ENCODE peak calls at places on chromosomes 11 and 22, in nine cellular contexts. K, A, W, E, N, Y, T, S and U are unnamed samples. For H3K4me1, the result is how much of the 10 kb centered on the place peaks cover.

GRCh38 chr11:16791494-16791961 is 53.1 kb downstream of the C11orf58 start:
- DNase-seq in W (no peak), S (peak), E (no peak), T (no peak), A (no peak), N (no peak), Y (peak), K (no peak), U (no peak)

GRCh38 chr11:130478204-130478701 is 29.8 kb downstream of the ADAMTS15 start:
- DNase-seq in N (no peak), S (peak), W (peak), A (no peak), T (peak), Y (peak), E (peak), K (no peak), U (no peak)

GRCh38 chr22:25404556-25404922 is 159.9 kb upstream of the GRK3 start:
- DNase-seq in K (no peak), A (no peak), T (no peak), S (peak), Y (no peak), N (no peak), W (no peak), E (no peak), U (no peak)

GRCh38 chr11:16293204-16293681 is 63.1 kb downstream of the SOX6 start:
- DNase-seq in N (no peak), Y (no peak), E (no peak), K (no peak), W (no peak), T (no peak), S (no peak), A (no peak), U (no peak)

GRCh38 chr11:121671276-121672168 is 218.8 kb upstream of the SORL1-AS1 start:
- DNase-seq in S (no peak), W (no peak), T (no peak), Y (no peak), E (no peak), K (no peak), N (no peak), A (no peak), U (no peak)

GRCh38 chr11:26093206-26093605 is 238.7 kb upstream of the ANO3 start:
- DNase-seq in S (no peak), A (no peak), T (no peak), W (no peak), N (no peak), Y (no peak), E (no peak), K (no peak), U (no peak)

GRCh38 chr22:37079668-37080171 is 28.2 kb downstream of the KCTD17 start:
- DNase-seq in N (no peak), A (peak), K (peak), E (no peak), Y (no peak), S (no peak), W (peak), T (no peak), U (no peak)

GRCh38 chr22:36052505-36052941 is 23.9 kb upstream of the RBFOX2 start:
- DNase-seq in S (no peak), K (no peak), A (no peak), T (no peak), W (no peak), E (no peak), N (no peak), Y (peak), U (peak)

GRCh38 chr22:31947296-31947695 is 3.0 kb downstream of the YWHAH start:
- DNase-seq in W (no peak), K (no peak), A (no peak), S (no peak), N (no peak), E (peak), T (no peak), Y (peak), U (no peak)

GRCh38 chr11:128576555-128576954 is 10.8 kb downstream of the ETS1 start:
- DNase-seq in K (no peak), A (no peak), S (no peak), T (no peak), N (no peak), W (no peak), Y (no peak), E (no peak), U (no peak)

GRCh38 chr11:12201016-12201985 is 90.9 kb downstream of the MICAL2 start:
- DNase-seq in K (no peak), N (peak), A (no peak), W (peak), T (no peak), S (peak), E (no peak), Y (peak), U (no peak)

GRCh38 chr11:96213500-96213899 is 129.5 kb downstream of the MAML2 start:
- DNase-seq in E (no peak), N (no peak), T (no peak), Y (peak), A (no peak), W (no peak), S (no peak), K (no peak), U (no peak)

GRCh38 chr22:29302681-29303465 is 3.6 kb upstream of the GAS2L1 start:
- DNase-seq in S (peak), W (no peak), A (no peak), T (no peak), E (no peak), N (no peak), Y (no peak), K (no peak), U (no peak)

GRCh38 chr22:47328550-47329243 is 566.2 kb downstream of the TBC1D22A start:
- DNase-seq in T (no peak), N (no peak), K (no peak), A (no peak), Y (peak), S (no peak), E (no peak), W (no peak), U (no peak)

GRCh38 chr11:117917591-117917990 is 11.6 kb downstream of the TMPRSS13 start:
- DNase-seq in N (no peak), W (no peak), S (no peak), A (no peak), T (no peak), Y (no peak), K (no peak), E (no peak), U (peak)

GRCh38 chr22:47933891-47934290 is 1171.4 kb downstream of the TBC1D22A start:
- DNase-seq in W (no peak), E (no peak), A (no peak), Y (no peak), S (no peak), N (no peak), K (no peak), T (no peak), U (no peak)

GRCh38 chr11:12677131-12677530 is 2.9 kb downstream of the TEAD1 start:
- DNase-seq in E (no peak), K (no peak), Y (no peak), W (no peak), A (no peak), T (no peak), S (no peak), N (no peak), U (no peak)

GRCh38 chr11:107858217-107859070 is at the start of gene SLC35F2:
- DNase-seq in N (peak), E (peak), Y (peak), A (peak), W (peak), K (peak), S (peak), T (peak), U (peak)

GRCh38 chr22:30457964-30458363 is 13.9 kb downstream of the SEC14L3 start:
- DNase-seq in T (no peak), E (no peak), A (no peak), N (no peak), Y (no peak), S (no peak), W (no peak), K (no peak), U (no peak)

GRCh38 chr11:46356911-46357482 is 9.7 kb downstream of the DGKZ start:
- DNase-seq in W (no peak), A (no peak), E (no peak), T (no peak), Y (no peak), S (no peak), K (no peak), N (no peak), U (no peak)

GRCh38 chr11:2203440-2204259 is 32.0 kb upstream of the TH start:
- DNase-seq in K (no peak), N (peak), W (no peak), A (no peak), S (peak), T (no peak), E (peak), Y (no peak), U (peak)

GRCh38 chr11:31529701-31530100 is 20.1 kb downstream of the ELP4 start:
- DNase-seq in E (no peak), S (no peak), N (no peak), K (no peak), W (no peak), A (no peak), Y (no peak), T (no peak), U (no peak)

GRCh38 chr11:7473702-7474101 is 11.6 kb upstream of the OLFML1 start:
- DNase-seq in T (no peak), W (no peak), N (no peak), K (no peak), S (no peak), E (no peak), Y (no peak), A (no peak), U (no peak)

GRCh38 chr11:134752526-134752925 is 340.5 kb upstream of the B3GAT1 start:
- DNase-seq in A (no peak), N (no peak), E (no peak), K (no peak), Y (no peak), T (peak), S (no peak), W (no peak), U (no peak)

GRCh38 chr11:121253951-121254350 is 38.6 kb upstream of the SC5D start:
- DNase-seq in W (no peak), E (no peak), T (peak), K (no peak), S (no peak), Y (no peak), A (no peak), N (no peak), U (no peak)

GRCh38 chr11:87859583-87859982 is 315.7 kb downstream of the RAB38 start:
- DNase-seq in W (no peak), Y (no peak), K (no peak), E (no peak), A (no peak), T (no peak), N (no peak), S (no peak), U (no peak)

GRCh38 chr22:23817146-23817545 is 21.7 kb downstream of the DERL3 start:
- DNase-seq in T (no peak), E (no peak), A (no peak), W (no peak), S (no peak), K (no peak), Y (no peak), N (no peak), U (no peak)
- H3K4me3 ChIP-seq in T (no peak), E (no peak), A (no peak), W (no peak), S (no peak), K (no peak), Y (no peak), N (no peak), U (no peak)

GRCh38 chr11:19715373-19715772 is 2.7 kb downstream of the NAV2 start:
- DNase-seq in S (no peak), N (no peak), Y (peak), W (no peak), A (no peak), T (no peak), K (no peak), E (no peak), U (no peak)

GRCh38 chr11:19714387-19715363 is 2.0 kb downstream of the NAV2 start:
- DNase-seq in N (peak), T (peak), Y (peak), E (no peak), W (peak), S (peak), A (no peak), K (no peak), U (no peak)

GRCh38 chr11:19712281-19713220 is at the start of gene NAV2:
- DNase-seq in S (peak), Y (peak), W (peak), E (peak), A (peak), N (peak), K (peak), T (peak), U (peak)

GRCh38 chr11:19713221-19714092 is 820 bp downstream of the NAV2 start:
- DNase-seq in Y (no peak), T (no peak), E (no peak), W (no peak), S (peak), K (no peak), N (no peak), A (peak), U (peak)

GRCh38 chr11:19714093-19714386 is 1.4 kb downstream of the NAV2 start:
- DNase-seq in Y (no peak), E (no peak), T (no peak), W (no peak), S (no peak), K (no peak), A (no peak), N (peak), U (no peak)
- H3K4me1 ChIP-seq in Y (under half), E (under half), T (under half), W (under half), S (under half), K (under half), A (under half), N (under half), U (under half)

GRCh38 chr22:49119551-49119952 is 708.1 kb downstream of the BRD1 start:
- DNase-seq in N (no peak), S (peak), W (no peak), E (no peak), T (no peak), K (no peak), Y (no peak), A (no peak), U (no peak)
- H3K27ac ChIP-seq in N (no peak), S (no peak), W (no peak), E (no peak), T (no peak), K (no peak), Y (no peak), A (no peak), U (no peak)

DNA sequence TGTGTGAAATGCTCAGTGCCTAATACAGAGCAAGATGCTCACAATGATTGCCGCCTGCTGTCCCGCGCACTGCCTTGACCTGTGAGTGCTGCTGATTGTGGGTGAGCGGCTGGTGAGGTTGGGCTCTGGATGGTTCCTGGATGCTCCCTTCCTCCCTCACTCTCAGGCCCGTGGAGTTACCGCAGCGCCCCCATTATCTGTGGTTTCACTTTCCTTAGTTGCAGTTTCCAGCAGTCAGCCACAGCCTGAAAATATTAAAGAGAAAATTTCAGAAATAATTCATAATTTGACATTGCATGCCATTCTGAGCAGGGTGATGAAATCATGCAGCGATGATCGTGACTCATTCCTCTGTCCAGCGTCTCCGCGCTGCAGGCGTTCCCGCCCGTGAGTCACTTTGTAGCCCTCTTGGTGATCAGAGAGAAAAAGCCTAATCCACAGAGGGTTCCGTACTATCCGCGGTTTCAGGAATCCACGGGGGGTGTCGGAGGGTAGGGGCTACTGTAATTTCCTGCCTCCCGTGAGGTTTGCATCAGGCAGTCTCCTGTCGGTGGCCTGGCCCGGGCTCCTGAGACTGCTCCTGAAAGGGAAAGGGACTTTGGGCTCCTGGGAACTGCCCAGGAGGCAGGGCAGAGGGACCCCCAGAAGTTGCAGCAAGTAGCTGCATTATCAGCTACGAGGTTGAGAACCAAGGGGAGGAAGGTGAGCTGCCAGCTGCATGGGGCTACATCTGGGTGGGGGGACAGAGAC is 10.6 kb downstream of the RPL3 start:
- DNase-seq in E (no peak), A (no peak), S (peak), W (no peak), Y (peak), K (no peak), T (peak), N (no peak), U (peak)
- H3K4me3 ChIP-seq in E (no peak), A (no peak), S (no peak), W (peak), Y (no peak), K (no peak), T (no peak), N (peak), U (no peak)

DNA sequence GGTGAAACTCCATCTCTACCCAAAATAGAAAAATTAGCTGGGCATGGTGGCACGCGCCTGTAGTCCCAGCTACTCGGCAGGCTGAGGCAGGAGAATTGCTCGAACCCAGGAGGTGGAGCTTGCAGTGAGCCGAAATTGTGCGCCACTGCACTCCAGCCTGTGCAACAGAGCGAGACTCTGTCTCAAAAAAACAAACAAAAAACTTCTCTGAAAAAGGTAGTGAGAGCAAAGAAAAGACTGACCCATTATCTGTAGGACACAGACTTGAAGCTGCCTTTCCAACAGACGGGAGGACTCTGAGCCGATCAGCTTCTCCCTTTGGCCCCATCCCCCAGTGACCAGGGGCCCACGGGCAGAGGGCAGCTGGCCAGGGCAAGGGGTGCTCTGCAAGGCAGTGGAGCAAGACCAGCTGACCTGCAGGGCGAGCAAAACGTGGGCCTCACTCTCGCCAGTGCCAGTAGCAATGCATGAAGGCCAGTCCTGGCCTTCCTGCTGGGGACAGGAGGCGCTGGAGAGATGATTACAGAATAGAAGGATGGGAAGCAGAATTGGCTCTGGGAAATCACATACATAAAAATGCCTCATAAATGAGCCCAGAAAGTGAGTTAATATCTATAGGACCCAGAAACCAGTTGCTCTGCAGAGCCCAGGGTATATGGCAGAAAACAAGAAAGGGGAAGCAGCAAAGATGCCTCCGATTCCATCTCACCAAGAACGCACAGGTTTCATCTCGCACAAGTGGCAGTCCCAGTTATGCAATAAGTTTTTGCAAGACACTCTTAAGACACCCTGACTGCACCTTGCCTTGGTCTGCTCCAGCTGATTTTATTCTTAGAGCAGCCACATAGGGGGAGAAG is 2.8 kb downstream of the EHD1 start:
- DNase-seq in N (no peak), A (no peak), E (no peak), W (no peak), Y (no peak), S (peak), K (no peak), T (no peak), U (no peak)
- H3K4me1 ChIP-seq in N (half or more), A (half or more), E (under half), W (half or more), Y (half or more), S (under half), K (half or more), T (under half), U (under half)